ENCODE peak calls at places on chromosomes 3 and 15, in four cellular contexts. One of them, this sample, is unnamed.

GRCh38 chr15:92399271-92399670 is 5.6 kb downstream of the ST8SIA2 start:
- DNase-seq in A549: no peak
- DNase-seq in H1: no peak
- DNase-seq in K562: no peak
- DNase-seq in this sample: no peak

GRCh38 chr3:113156816-113157333 is 54.5 kb upstream of the BOC start:
- DNase-seq in K562: no peak
- DNase-seq in H1: no peak
- DNase-seq in A549: no peak
- DNase-seq in this sample: no peak

GRCh38 chr3:52248816-52249547 is 3.4 kb downstream of the PPM1M start:
- DNase-seq in A549: no peak
- DNase-seq in H1: no peak
- DNase-seq in K562: no peak
- DNase-seq in this sample: no peak

GRCh38 chr3:112089956-112090898 is 4.0 kb downstream of the C3orf52 start:
- DNase-seq in A549: no peak
- DNase-seq in K562: no peak
- DNase-seq in H1: no peak
- DNase-seq in this sample: no peak

GRCh38 chr3:56200251-56200650 is 268.0 kb downstream of the ERC2 start:
- DNase-seq in K562: no peak
- DNase-seq in A549: no peak
- DNase-seq in H1: no peak
- DNase-seq in this sample: no peak

GRCh38 chr3:9883676-9884554 is 3.9 kb upstream of the CIDEC start:
- DNase-seq in H1: no peak
- DNase-seq in K562: no peak
- DNase-seq in A549: no peak
- DNase-seq in this sample: no peak

GRCh38 chr3:141095546-141095937 is 44.4 kb downstream of the SPSB4 start:
- DNase-seq in A549: no peak
- DNase-seq in K562: no peak
- DNase-seq in H1: no peak
- DNase-seq in this sample: no peak

GRCh38 chr15:80587816-80588456 is 107.2 kb upstream of the ABHD17C start:
- DNase-seq in A549: no peak
- DNase-seq in K562: no peak
- DNase-seq in H1: no peak
- DNase-seq in this sample: no peak

GRCh38 chr3:99774467-99774866 is 43.2 kb upstream of the CMSS1 start:
- DNase-seq in H1: no peak
- DNase-seq in K562: no peak
- DNase-seq in A549: no peak
- DNase-seq in this sample: no peak

GRCh38 chr3:197367081-197367780 is 68.8 kb upstream of the DLG1 start:
- DNase-seq in A549: peak
- DNase-seq in K562: no peak
- DNase-seq in H1: no peak
- DNase-seq in this sample: peak
- TF ChIP-seq PHF8 in A549: no peak
- TF ChIP-seq PHF8 in K562: no peak
- TF ChIP-seq PHF8 in H1: no peak
- TF ChIP-seq PHF8 in this sample: no peak

GRCh38 chr15:71362987-71363968 is 248.0 kb downstream of the THSD4 start:
- DNase-seq in K562: no peak
- DNase-seq in A549: no peak
- DNase-seq in H1: no peak
- DNase-seq in this sample: no peak

GRCh38 chr15:71364117-71364584 is 248.9 kb downstream of the THSD4 start:
- DNase-seq in H1: no peak
- DNase-seq in K562: no peak
- DNase-seq in A549: no peak
- DNase-seq in this sample: no peak

GRCh38 chr15:71366522-71366921 is 251.3 kb downstream of the THSD4 start:
- DNase-seq in K562: no peak
- DNase-seq in A549: no peak
- DNase-seq in H1: no peak
- DNase-seq in this sample: no peak

GRCh38 chr15:71359246-71359645 is 244.0 kb downstream of the THSD4 start:
- DNase-seq in H1: no peak
- DNase-seq in A549: no peak
- DNase-seq in K562: no peak
- DNase-seq in this sample: no peak

DNA sequence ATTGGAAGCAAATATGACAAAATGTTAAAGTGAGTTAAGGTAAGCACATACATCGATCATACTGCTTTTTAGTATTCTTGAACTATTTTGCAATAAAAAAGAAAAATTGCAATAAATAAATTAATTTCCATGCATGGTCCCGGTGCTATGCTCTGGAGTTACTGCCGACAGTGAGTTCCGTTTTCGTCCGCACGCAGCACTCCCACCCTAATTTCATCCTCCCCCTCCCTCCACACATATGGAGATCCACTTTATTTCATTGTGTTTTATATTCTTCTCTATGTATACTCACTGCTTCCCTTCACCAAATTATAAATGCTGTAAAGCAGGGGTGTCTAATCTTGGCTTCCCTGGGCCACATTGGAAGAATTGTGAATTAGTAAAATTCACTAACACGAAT is 247.3 kb downstream of the THSD4 start:
- DNase-seq in K562: no peak
- DNase-seq in H1: no peak
- DNase-seq in A549: no peak
- DNase-seq in this sample: no peak
- TF ChIP-seq PHF8 in K562: no peak
- TF ChIP-seq PHF8 in H1: no peak
- TF ChIP-seq PHF8 in A549: no peak
- TF ChIP-seq PHF8 in this sample: no peak

DNA sequence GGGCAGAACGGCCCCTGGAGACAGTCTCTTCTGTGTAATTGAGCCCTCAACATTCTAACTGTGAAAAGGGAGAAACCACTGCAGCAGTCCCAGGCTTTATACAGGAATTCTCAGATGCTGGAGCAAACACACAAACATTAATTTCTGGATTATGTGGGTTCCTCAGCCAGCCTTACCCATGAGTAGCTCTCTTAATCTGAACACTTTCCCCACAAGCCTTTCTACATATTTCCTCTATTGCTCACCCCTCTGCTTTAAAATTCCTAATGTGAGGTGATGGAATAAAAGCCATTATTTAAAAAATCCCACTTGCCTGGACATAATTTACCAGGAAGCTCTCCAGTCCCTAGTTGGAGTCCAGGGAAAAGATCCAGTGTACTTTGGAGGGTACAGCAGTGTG is 139.0 kb downstream of the CTNNB1 start:
- DNase-seq in A549: no peak
- DNase-seq in K562: no peak
- DNase-seq in H1: no peak
- DNase-seq in this sample: no peak
- TF ChIP-seq PHF8 in A549: no peak
- TF ChIP-seq PHF8 in K562: no peak
- TF ChIP-seq PHF8 in H1: no peak
- TF ChIP-seq PHF8 in this sample: no peak

DNA sequence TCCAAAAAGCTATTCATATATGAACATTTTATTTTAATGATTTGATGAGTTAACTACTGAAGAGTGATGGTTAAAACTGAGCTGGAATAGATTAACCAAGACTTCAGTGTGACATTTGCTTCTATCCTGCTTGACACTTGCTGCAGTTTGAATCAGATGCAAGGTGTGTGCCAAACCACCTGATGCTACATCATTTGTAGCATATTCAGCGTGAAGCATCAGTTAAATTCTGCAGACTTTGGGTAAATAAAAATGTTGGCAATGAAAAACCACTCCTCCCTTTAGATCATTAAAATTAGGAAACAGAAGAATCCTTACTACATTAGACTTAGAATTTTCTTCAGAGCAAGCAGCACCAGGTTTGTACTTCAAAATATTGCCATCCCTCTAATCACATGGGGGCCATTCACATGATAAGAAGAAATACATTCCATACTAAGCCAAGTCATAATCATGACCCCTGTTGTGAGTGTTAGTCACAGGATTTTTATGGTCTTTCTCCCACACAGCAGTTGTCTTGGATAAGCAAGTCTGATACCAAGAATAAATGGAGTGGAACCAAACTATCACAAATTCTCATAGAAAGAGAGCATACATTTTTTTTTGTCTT is 160.7 kb upstream of the TNIK start:
- DNase-seq in A549: no peak
- DNase-seq in H1: no peak
- DNase-seq in K562: no peak
- DNase-seq in this sample: no peak
- TF ChIP-seq PHF8 in A549: no peak
- TF ChIP-seq PHF8 in H1: no peak
- TF ChIP-seq PHF8 in K562: no peak
- TF ChIP-seq PHF8 in this sample: no peak

DNA sequence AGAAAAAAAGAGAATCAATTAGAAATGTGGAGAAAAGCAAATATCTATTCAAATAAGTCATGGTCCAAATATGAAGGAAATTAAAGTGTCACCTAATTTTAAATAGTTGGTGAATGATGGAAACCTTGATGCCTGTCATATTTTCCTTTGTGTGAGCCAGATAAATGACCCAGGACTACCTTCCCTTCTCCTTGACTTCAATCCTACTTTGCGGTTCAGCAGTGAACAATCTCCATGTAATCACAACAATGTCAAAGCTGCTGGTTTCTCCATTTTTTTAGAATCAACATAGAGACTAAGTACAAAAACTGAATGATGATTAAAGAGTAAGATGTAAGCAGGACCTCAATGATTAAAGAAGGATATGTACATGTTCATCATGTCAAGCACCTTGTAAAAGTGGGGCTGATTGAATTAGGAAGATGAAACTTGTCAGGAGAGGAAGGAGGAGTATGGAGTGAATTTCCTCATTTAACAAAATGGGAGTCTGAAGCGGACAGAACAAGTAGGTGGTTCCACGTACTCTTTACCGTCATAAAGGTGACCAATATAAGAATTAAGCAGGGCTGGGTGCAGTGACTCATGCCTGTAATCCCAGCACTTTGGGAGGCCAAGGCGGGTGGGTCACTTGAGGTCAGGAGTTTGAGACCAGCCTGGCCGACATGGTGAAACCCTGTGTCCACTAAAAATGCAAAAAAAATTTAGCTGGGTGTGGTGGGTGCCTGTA is 43.1 kb downstream of the TRPM1 start:
- DNase-seq in K562: no peak
- DNase-seq in A549: no peak
- DNase-seq in H1: no peak
- DNase-seq in this sample: no peak
- TF ChIP-seq PHF8 in K562: no peak
- TF ChIP-seq PHF8 in A549: no peak
- TF ChIP-seq PHF8 in H1: no peak
- TF ChIP-seq PHF8 in this sample: no peak

DNA sequence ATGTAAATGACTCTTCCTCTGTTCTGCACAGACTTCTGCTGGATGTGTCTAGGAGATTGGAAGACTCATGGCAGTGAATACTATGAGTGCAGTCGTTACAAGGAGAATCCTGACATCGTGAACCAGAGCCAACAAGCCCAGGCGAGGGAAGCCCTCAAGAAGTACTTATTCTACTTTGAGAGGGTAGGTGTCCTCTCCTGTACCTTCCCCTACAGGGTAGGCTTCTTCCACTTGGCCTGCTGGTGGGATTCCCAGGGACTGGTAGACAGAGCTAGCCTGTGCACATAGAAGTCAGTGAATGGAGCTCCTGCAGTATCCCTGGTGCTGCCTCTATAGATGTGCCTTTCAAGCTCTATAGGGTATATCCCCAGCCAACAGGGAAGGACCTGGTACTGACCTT is 10.6 kb upstream of the P4HTM start:
- DNase-seq in A549: no peak
- DNase-seq in H1: no peak
- DNase-seq in K562: no peak
- DNase-seq in this sample: no peak
- TF ChIP-seq PHF8 in A549: no peak
- TF ChIP-seq PHF8 in H1: no peak
- TF ChIP-seq PHF8 in K562: no peak
- TF ChIP-seq PHF8 in this sample: no peak

DNA sequence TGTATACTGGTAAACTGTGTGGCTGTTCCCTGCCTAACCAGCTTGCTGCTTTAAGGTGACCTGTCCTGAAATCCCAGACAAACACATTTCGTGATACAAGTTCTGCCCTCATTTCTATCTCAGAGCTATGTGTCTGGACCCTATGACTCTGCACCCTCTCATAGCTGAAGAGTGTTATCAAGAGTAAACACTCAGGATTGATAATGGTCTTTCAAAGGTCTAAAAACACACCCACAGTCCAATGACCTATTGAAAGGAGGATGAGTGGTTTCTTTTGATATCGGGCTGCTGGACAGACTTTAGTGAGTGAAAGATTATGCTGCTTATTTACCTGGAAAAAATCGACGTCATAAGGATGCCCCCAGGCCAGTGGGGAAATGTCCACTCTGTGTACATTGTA is 276.2 kb upstream of the MCTP2 start:
- DNase-seq in A549: no peak
- DNase-seq in K562: no peak
- DNase-seq in H1: no peak
- DNase-seq in this sample: peak
- TF ChIP-seq PHF8 in A549: no peak
- TF ChIP-seq PHF8 in K562: no peak
- TF ChIP-seq PHF8 in H1: no peak
- TF ChIP-seq PHF8 in this sample: no peak

GRCh38 chr3:11530153-11530721 is 113.5 kb downstream of the VGLL4 start:
- DNase-seq in H1: no peak
- DNase-seq in A549: no peak
- DNase-seq in K562: no peak
- DNase-seq in this sample: peak
- TF ChIP-seq PHF8 in H1: no peak
- TF ChIP-seq PHF8 in A549: no peak
- TF ChIP-seq PHF8 in K562: no peak
- TF ChIP-seq PHF8 in this sample: no peak

GRCh38 chr3:107845355-107846281 is 245.2 kb downstream of the CD47 start:
- DNase-seq in H1: no peak
- DNase-seq in K562: no peak
- DNase-seq in A549: no peak
- DNase-seq in this sample: no peak

GRCh38 chr3:107842940-107843339 is 247.9 kb downstream of the CD47 start:
- DNase-seq in H1: no peak
- DNase-seq in K562: no peak
- DNase-seq in A549: no peak
- DNase-seq in this sample: no peak

GRCh38 chr3:107847791-107848190 is 243.0 kb downstream of the CD47 start:
- DNase-seq in H1: no peak
- DNase-seq in K562: no peak
- DNase-seq in A549: no peak
- DNase-seq in this sample: no peak

GRCh38 chr3:107848516-107848915 is 242.3 kb downstream of the CD47 start:
- DNase-seq in A549: no peak
- DNase-seq in H1: no peak
- DNase-seq in K562: no peak
- DNase-seq in this sample: no peak

DNA sequence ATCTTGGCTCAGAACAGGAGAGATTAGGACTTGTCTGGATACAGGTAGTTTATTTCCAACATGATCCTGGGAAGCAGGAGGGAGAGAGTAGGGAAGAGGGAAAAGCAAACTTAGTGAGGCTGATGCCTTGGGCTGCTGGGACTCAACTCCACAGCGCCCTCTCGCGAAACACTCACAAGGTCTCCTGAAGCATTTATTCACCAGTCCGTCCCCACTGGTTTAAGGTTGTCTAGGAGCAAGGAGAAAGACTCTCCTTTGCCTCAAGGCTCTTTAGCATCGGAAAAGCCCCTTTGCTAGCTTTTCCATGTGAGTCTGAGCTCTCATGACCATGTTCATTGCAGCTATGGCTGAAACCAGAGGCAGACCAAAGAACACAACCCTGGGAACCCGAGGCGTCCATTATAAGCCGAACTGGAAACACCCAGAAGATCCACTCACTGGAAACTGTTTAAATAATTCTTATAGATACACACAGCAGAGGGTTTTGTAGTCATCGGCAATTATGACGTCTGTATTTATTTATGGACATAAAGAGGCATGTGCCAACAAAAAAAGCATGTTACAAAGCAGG is 244.5 kb downstream of the CD47 start:
- DNase-seq in K562: peak
- DNase-seq in H1: peak
- DNase-seq in A549: peak
- DNase-seq in this sample: peak
- TF ChIP-seq PHF8 in K562: no peak
- TF ChIP-seq PHF8 in H1: no peak
- TF ChIP-seq PHF8 in A549: no peak
- TF ChIP-seq PHF8 in this sample: no peak

This sample was measured in HepG2.